ENCODE peak calls at places on chromosomes 6 and 20, in ten cellular contexts. R is right lobe of liver; H is Peyer's patch; L is CD8-positive, alpha-beta T cell; G is IMR-90; D is neural progenitor cell; Y is GM23338; Z is ascending aorta; J is upper lobe of right lung; P is SJSA1. I is an unnamed sample. For H3K36me3 and H3K4me1, the result is how much of the 10 kb centered on the place peaks cover.

GRCh38 chr6:38387461-38387860 is 252.3 kb downstream of the BTBD9 start:
- DNase-seq in R (no peak), H (no peak), L (no peak), G (no peak), D (no peak), Y (no peak), Z (no peak), J (no peak), P (no peak), I (no peak)

GRCh38 chr20:62354811-62355341 is 12.2 kb downstream of the LAMA5 start:
- DNase-seq in R (peak), H (no peak), L (no peak), G (no peak), D (no peak), Y (no peak), Z (no peak), J (no peak), P (no peak), I (no peak)

GRCh38 chr6:38702471-38703397 is at the start of gene GLO1:
- DNase-seq in R (peak), H (peak), L (peak), G (peak), D (peak), Y (peak), Z (peak), J (peak), P (peak), I (peak)

GRCh38 chr6:167113935-167114910 is 8.7 kb upstream of the CCR6 start:
- DNase-seq in R (no peak), H (peak), L (peak), G (no peak), D (no peak), Y (no peak), Z (no peak), J (no peak), P (no peak), I (no peak)

GRCh38 chr6:1952726-1953360 is 292.6 kb downstream of the GMDS start:
- DNase-seq in R (no peak), H (no peak), L (no peak), G (peak), D (no peak), Y (no peak), Z (no peak), J (no peak), P (peak), I (no peak)

GRCh38 chr20:6838181-6838826 is 70.8 kb downstream of the BMP2 start:
- DNase-seq in R (no peak), H (no peak), L (no peak), G (no peak), D (peak), Y (no peak), Z (no peak), J (no peak), P (no peak), I (no peak)

GRCh38 chr6:132445201-132445951 is 44.1 kb upstream of the MOXD1 start:
- DNase-seq in R (no peak), H (no peak), L (no peak), G (peak), D (no peak), Y (peak), Z (no peak), J (no peak), P (no peak), I (no peak)

GRCh38 chr6:131134220-131134831 is 941 bp upstream of the AKAP7 start:
- DNase-seq in R (no peak), H (no peak), L (no peak), G (no peak), D (no peak), Y (no peak), Z (no peak), J (no peak), P (no peak), I (no peak)

GRCh38 chr6:144928847-144929246 is 643.7 kb downstream of the UTRN start:
- DNase-seq in R (no peak), H (no peak), L (no peak), G (no peak), D (no peak), Y (no peak), Z (no peak), J (no peak), P (no peak), I (no peak)

GRCh38 chr20:24871429-24872213 is 77.4 kb upstream of the CST7 start:
- DNase-seq in R (no peak), H (no peak), L (no peak), G (no peak), D (no peak), Y (no peak), Z (no peak), J (peak), P (no peak), I (no peak)

GRCh38 chr6:24650365-24650764 is 4.4 kb upstream of the KIAA0319 start:
- DNase-seq in R (no peak), H (no peak), L (no peak), G (no peak), D (no peak), Y (no peak), Z (no peak), J (no peak), P (no peak), I (no peak)

GRCh38 chr6:44261581-44261980 is 3.8 kb downstream of the NFKBIE start:
- DNase-seq in R (no peak), H (no peak), L (no peak), G (no peak), D (no peak), Y (no peak), Z (no peak), J (no peak), P (no peak), I (no peak)

GRCh38 chr20:50691585-50692552 is 527 bp upstream of the RIPOR3 start:
- DNase-seq in R (no peak), H (no peak), L (no peak), G (peak), D (peak), Y (peak), Z (no peak), J (no peak), P (no peak), I (no peak)
- H3K4me3 ChIP-seq in R (peak), H (peak), L (no peak), G (peak), D (peak), Y (peak), Z (peak), J (peak), P (no peak), I (peak)

GRCh38 chr6:36598326-36598725 is 4.2 kb downstream of the SRSF3 start:
- DNase-seq in R (no peak), H (no peak), L (no peak), G (no peak), D (no peak), Y (no peak), Z (no peak), J (peak), P (no peak), I (no peak)
- H3K36me3 ChIP-seq in R (under half), H (under half), L (half or more), G (half or more), D (half or more), Y (half or more), Z (half or more), J (half or more), P (half or more), I (half or more)

GRCh38 chr6:10418361-10418861 is 3.5 kb upstream of the TFAP2A start:
- DNase-seq in R (no peak), H (no peak), L (no peak), G (no peak), D (no peak), Y (no peak), Z (no peak), J (no peak), P (no peak), I (no peak)

GRCh38 chr6:10419749-10420545 is 5.1 kb upstream of the TFAP2A start:
- DNase-seq in R (no peak), H (no peak), L (no peak), G (no peak), D (no peak), Y (no peak), Z (no peak), J (no peak), P (no peak), I (no peak)

GRCh38 chr6:10417681-10418104 is 2.8 kb upstream of the TFAP2A start:
- DNase-seq in R (no peak), H (no peak), L (no peak), G (no peak), D (peak), Y (peak), Z (no peak), J (no peak), P (no peak), I (no peak)

GRCh38 chr6:10420546-10421507 is 6.0 kb upstream of the TFAP2A start:
- DNase-seq in R (no peak), H (no peak), L (no peak), G (no peak), D (peak), Y (peak), Z (no peak), J (no peak), P (no peak), I (no peak)

DNA sequence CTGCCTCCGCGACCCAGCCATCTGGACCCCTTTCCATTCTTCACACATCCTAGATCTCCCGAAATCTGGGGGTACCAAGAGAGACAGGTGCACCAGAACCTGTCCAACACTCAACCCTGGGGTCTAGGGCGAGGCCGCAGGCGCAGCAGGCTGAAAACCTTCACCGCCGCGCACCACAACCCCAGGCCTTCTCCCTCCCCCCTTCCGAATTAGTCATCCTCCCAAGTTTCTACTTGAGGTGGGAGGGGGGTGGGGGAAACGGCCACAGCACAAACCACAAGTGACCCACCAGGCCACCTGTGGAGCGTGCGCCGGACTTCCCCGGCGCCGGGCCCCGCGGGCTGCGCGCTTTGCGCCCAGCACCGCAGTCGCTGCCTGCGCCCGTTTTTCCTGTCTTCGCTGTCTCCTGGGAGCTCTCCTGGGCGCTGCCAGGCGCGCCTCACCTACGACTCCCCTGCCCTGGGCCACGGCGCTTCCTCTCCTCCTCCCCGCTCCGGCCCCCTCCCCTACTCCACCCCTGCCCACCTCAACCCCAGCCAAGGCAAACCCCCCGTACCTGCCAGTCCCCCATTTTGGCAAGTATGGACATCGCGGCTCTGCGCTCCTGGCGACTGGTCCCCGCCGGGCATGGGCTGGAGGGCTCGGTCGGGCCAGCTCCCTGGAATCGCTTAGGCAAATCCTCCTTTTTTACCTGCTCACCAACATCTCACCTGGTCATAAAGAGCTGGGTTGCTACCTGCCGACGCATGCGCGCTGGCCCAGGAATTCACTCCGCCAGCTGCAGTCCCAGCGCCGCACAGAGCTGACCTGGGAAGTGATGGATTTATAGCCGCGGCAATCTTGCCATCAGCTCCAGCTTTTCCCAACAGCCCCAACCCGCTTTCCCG is 4.2 kb upstream of the TFAP2A start:
- DNase-seq in R (no peak), H (no peak), L (no peak), G (peak), D (peak), Y (peak), Z (no peak), J (peak), P (no peak), I (no peak)
- H3K4me1 ChIP-seq in R (under half), H (under half), L (under half), G (under half), D (under half), Y (half or more), Z (under half), J (under half), P (under half), I (half or more)

DNA sequence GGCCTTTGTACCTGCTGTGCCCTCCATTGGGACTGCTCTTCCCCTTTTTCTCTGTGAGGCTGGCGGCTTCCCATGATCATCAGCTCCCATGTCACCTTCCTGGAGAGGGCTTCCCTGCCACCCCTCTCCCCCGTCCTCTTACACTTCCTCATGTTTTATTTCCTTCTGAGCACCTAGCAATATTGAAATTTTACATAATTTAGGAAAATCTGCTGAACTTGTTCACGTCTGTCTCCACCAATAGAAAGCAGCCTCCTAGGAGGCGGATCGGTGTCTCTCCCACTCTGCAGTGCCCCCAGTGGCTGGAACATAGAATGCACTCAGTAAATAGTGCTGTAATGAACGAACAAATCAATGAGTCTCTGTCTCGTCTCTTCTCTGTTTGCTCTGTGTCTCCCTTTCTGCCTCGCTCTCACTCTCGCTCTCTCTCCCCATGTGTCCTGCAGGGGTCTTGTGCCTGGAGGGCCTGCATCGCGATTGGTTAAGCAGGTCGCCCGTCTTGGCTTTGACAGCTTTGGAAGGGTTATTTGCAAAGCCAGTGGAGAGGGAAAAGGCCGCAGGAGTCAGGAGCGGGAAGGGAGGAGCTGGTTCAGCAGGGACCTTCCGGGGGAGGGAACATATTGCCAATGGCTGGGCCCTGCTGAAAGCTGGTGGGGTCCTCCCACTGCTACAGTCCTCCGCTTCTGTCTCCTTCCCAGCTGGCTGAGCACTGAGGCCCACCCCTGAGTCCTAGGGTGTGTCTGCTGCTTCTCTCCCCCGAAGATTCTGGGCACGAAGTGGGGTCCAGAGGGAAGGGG is 12.1 kb upstream of the OCSTAMP start:
- DNase-seq in R (peak), H (peak), L (peak), G (peak), D (peak), Y (peak), Z (no peak), J (no peak), P (peak), I (peak)
- H3K4me3 ChIP-seq in R (peak), H (peak), L (no peak), G (peak), D (peak), Y (peak), Z (peak), J (peak), P (no peak), I (peak)

GRCh38 chr20:47285189-47285588 is 71.3 kb downstream of the ZMYND8 start:
- DNase-seq in R (no peak), H (no peak), L (no peak), G (no peak), D (no peak), Y (no peak), Z (no peak), J (no peak), P (no peak), I (no peak)
- H3K36me3 ChIP-seq in R (under half), H (under half), L (half or more), G (under half), D (under half), Y (half or more), Z (under half), J (half or more), P (half or more), I (half or more)

GRCh38 chr20:41051426-41051825 is 22.8 kb downstream of the TOP1 start:
- DNase-seq in R (no peak), H (no peak), L (no peak), G (no peak), D (no peak), Y (no peak), Z (no peak), J (no peak), P (no peak), I (no peak)
- H3K4me1 ChIP-seq in R (under half), H (under half), L (half or more), G (under half), D (half or more), Y (half or more), Z (half or more), J (half or more), P (half or more), I (half or more)

GRCh38 chr6:169252805-169253189 is 849 bp downstream of the THBS2 start:
- DNase-seq in R (no peak), H (no peak), L (no peak), G (no peak), D (peak), Y (peak), Z (no peak), J (no peak), P (no peak), I (no peak)
- H3K4me3 ChIP-seq in R (peak), H (no peak), L (no peak), G (peak), D (peak), Y (peak), Z (peak), J (peak), P (no peak), I (peak)

GRCh38 chr6:146917182-146917581 is 287.0 kb upstream of the STXBP5 start:
- DNase-seq in R (no peak), H (no peak), L (no peak), G (no peak), D (no peak), Y (no peak), Z (no peak), J (no peak), P (no peak), I (no peak)
- H3K36me3 ChIP-seq in R (under half), H (under half), L (under half), G (under half), D (under half), Y (under half), Z (under half), J (under half), P (under half), I (under half)

GRCh38 chr20:53937929-53938367 is 132.4 kb downstream of the BCAS1 start:
- DNase-seq in R (no peak), H (no peak), L (no peak), G (no peak), D (no peak), Y (no peak), Z (no peak), J (peak), P (no peak), I (no peak)

GRCh38 chr20:53939554-53940355 is 130.6 kb downstream of the BCAS1 start:
- DNase-seq in R (peak), H (peak), L (peak), G (peak), D (peak), Y (peak), Z (peak), J (peak), P (peak), I (peak)

GRCh38 chr20:53938739-53939138 is 131.7 kb downstream of the BCAS1 start:
- DNase-seq in R (no peak), H (no peak), L (no peak), G (no peak), D (no peak), Y (no peak), Z (no peak), J (no peak), P (no peak), I (no peak)

GRCh38 chr20:53935353-53936084 is 134.9 kb downstream of the BCAS1 start:
- DNase-seq in R (no peak), H (no peak), L (no peak), G (no peak), D (no peak), Y (peak), Z (no peak), J (no peak), P (peak), I (no peak)

DNA sequence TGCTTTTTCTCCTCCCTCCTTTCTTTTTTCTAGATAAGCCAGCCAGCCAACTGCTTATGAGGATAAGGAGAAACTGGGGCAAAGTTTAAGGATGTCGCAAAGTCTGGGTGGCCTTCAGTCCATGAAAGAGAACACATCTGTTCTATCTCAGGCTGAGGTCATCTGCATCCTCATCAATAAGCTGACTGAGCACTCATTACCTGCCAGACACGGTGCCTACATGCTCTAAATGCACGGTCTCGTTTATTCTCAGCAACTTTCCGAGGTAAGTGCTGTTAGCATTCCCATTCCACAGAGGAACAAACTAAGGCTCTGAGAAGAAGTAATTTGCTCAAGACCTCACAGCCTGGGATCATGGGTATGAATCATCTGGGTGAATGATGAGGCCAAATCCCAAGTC is 133.1 kb downstream of the BCAS1 start:
- DNase-seq in R (no peak), H (no peak), L (no peak), G (no peak), D (no peak), Y (no peak), Z (no peak), J (no peak), P (no peak), I (no peak)
- H3K4me1 ChIP-seq in R (under half), H (under half), L (under half), G (under half), D (under half), Y (under half), Z (under half), J (under half), P (under half), I (half or more)

I was measured in left ventricle myocardium inferior.